ENCODE peak calls at places on chromosomes 12 and 14, in five cellular contexts. One of them, this sample, is unnamed.

GRCh38 chr14:52031781-52032180 is 37.1 kb downstream of the NID2 start:
- DNase-seq in fibroblast of lung: peak; percentile 79
- DNase-seq in lower lobe of right lung: no peak
- DNase-seq in pancreas: no peak
- DNase-seq in uterus: peak; percentile 36
- DNase-seq in this sample: no peak

GRCh38 chr14:91258021-91258618 is 13.6 kb upstream of the GPR68 start:
- DNase-seq in fibroblast of lung: peak; percentile 40
- DNase-seq in lower lobe of right lung: no peak
- DNase-seq in pancreas: peak; percentile 9
- DNase-seq in uterus: peak; percentile 43
- DNase-seq in this sample: no peak

GRCh38 chr14:70648374-70648773 is 6.7 kb downstream of the TTC9 start:
- DNase-seq in fibroblast of lung: no peak
- DNase-seq in lower lobe of right lung: no peak
- DNase-seq in pancreas: no peak
- DNase-seq in uterus: no peak
- DNase-seq in this sample: no peak

GRCh38 chr14:54148251-54148650 is 191.6 kb upstream of the BMP4 start:
- DNase-seq in fibroblast of lung: no peak
- DNase-seq in lower lobe of right lung: no peak
- DNase-seq in pancreas: no peak
- DNase-seq in uterus: no peak
- DNase-seq in this sample: no peak

GRCh38 chr14:65933400-65934068 is 521.0 kb downstream of the FUT8 start:
- DNase-seq in fibroblast of lung: no peak
- DNase-seq in lower lobe of right lung: no peak
- DNase-seq in pancreas: no peak
- DNase-seq in uterus: no peak
- DNase-seq in this sample: no peak

GRCh38 chr12:75888398-75888797 is 143.2 kb downstream of the PHLDA1 start:
- DNase-seq in fibroblast of lung: no peak
- DNase-seq in lower lobe of right lung: no peak
- DNase-seq in pancreas: no peak
- DNase-seq in uterus: no peak
- DNase-seq in this sample: no peak

GRCh38 chr14:102377696-102378095 is 15.0 kb downstream of the TECPR2 start:
- DNase-seq in fibroblast of lung: no peak
- DNase-seq in lower lobe of right lung: no peak
- DNase-seq in pancreas: no peak
- DNase-seq in uterus: no peak
- DNase-seq in this sample: no peak

GRCh38 chr14:95157987-95158712 is 821 bp upstream of the DICER1 start:
- DNase-seq in fibroblast of lung: no peak
- DNase-seq in lower lobe of right lung: no peak
- DNase-seq in pancreas: no peak
- DNase-seq in uterus: no peak
- DNase-seq in this sample: peak; percentile 10

GRCh38 chr12:52789637-52790426 is 6.1 kb downstream of the KRT3 start:
- DNase-seq in fibroblast of lung: no peak
- DNase-seq in lower lobe of right lung: no peak
- DNase-seq in pancreas: no peak
- DNase-seq in uterus: no peak
- DNase-seq in this sample: no peak

GRCh38 chr12:76764856-76765255 is 941 bp downstream of the ZDHHC17 start:
- DNase-seq in fibroblast of lung: peak; percentile 26
- DNase-seq in lower lobe of right lung: no peak
- DNase-seq in pancreas: no peak
- DNase-seq in uterus: no peak
- DNase-seq in this sample: no peak

GRCh38 chr14:68459480-68460136 is 333.3 kb downstream of the ZFP36L1 start:
- DNase-seq in fibroblast of lung: peak; percentile 18
- DNase-seq in lower lobe of right lung: no peak
- DNase-seq in pancreas: no peak
- DNase-seq in uterus: no peak
- DNase-seq in this sample: no peak
- H3K27ac ChIP-seq in fibroblast of lung: no peak overlapping the region
- H3K27ac ChIP-seq in lower lobe of right lung: peak overlapping the region; percentile 73
- H3K27ac ChIP-seq in pancreas: peak overlapping the region; percentile 53
- H3K27ac ChIP-seq in uterus: peak overlapping the region; percentile 72
- H3K27ac ChIP-seq in this sample: no peak overlapping the region

DNA sequence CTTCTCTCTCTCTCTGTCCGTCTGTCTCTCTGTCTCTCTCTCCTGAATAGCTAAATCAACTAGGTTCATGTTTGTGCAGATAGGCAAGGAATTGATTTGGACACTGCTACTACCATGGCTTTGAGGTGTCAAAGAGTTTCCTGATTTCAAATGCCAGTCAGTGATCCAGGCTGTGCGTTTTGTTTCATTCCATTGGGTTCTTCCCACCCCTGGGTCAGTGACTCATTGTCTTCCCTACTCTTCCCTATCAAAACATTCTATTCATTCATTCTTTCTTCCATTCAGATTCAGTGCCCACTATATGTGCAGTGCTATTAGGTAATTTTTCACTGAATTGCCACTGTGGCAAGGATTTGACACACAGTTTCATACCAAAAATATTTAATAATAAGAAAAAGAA is 50.3 kb downstream of the RPH3A start:
- DNase-seq in fibroblast of lung: no peak
- DNase-seq in lower lobe of right lung: no peak
- DNase-seq in pancreas: no peak
- DNase-seq in uterus: no peak
- DNase-seq in this sample: no peak
- H3K4me1 ChIP-seq in fibroblast of lung: peaks cover 2% of the 10 kb centered on the region
- H3K4me1 ChIP-seq in lower lobe of right lung: no peaks in the 10 kb centered on the region
- H3K4me1 ChIP-seq in pancreas: no peaks in the 10 kb centered on the region
- H3K4me1 ChIP-seq in uterus: no peaks in the 10 kb centered on the region
- H3K4me1 ChIP-seq in this sample: no peaks in the 10 kb centered on the region

GRCh38 chr14:56199095-56199975 is 81.1 kb downstream of the PELI2 start:
- DNase-seq in fibroblast of lung: peak; percentile 99
- DNase-seq in lower lobe of right lung: no peak
- DNase-seq in pancreas: no peak
- DNase-seq in uterus: peak; percentile 64
- DNase-seq in this sample: no peak
- H3K27ac ChIP-seq in fibroblast of lung: peak overlapping the region; percentile 69
- H3K27ac ChIP-seq in lower lobe of right lung: no peak overlapping the region
- H3K27ac ChIP-seq in pancreas: no peak overlapping the region
- H3K27ac ChIP-seq in uterus: peak overlapping the region; percentile 58
- H3K27ac ChIP-seq in this sample: no peak overlapping the region

GRCh38 chr12:44852483-44852882 is 23.6 kb downstream of the NELL2 start:
- DNase-seq in fibroblast of lung: no peak
- DNase-seq in lower lobe of right lung: no peak
- DNase-seq in pancreas: no peak
- DNase-seq in uterus: no peak
- DNase-seq in this sample: no peak

GRCh38 chr12:44863867-44864266 is 12.2 kb downstream of the NELL2 start:
- DNase-seq in fibroblast of lung: no peak
- DNase-seq in lower lobe of right lung: no peak
- DNase-seq in pancreas: no peak
- DNase-seq in uterus: no peak
- DNase-seq in this sample: peak; percentile 58

GRCh38 chr12:44859998-44860689 is 16.0 kb downstream of the NELL2 start:
- DNase-seq in fibroblast of lung: no peak
- DNase-seq in lower lobe of right lung: no peak
- DNase-seq in pancreas: no peak
- DNase-seq in uterus: no peak
- DNase-seq in this sample: no peak

DNA sequence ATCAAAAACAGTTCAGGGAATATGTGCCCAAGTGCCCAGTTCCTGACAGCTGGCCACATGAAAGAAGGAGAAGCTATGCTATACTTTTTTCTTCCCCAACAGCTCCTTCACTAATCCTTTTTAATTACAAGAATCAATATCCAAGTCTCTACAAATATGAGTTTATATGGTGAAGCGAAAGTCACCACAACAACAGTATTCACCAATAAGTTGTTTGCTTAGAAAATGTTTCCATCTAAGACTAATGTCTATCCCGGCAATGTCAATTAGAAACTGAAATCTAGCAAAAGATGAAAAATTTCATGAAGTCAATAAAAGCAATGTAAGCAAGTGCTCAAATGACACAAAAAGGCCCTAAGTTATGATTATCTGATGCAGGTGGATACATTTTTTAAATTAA is 17.7 kb downstream of the NELL2 start:
- DNase-seq in fibroblast of lung: no peak
- DNase-seq in lower lobe of right lung: no peak
- DNase-seq in pancreas: no peak
- DNase-seq in uterus: no peak
- DNase-seq in this sample: no peak
- H3K4me1 ChIP-seq in fibroblast of lung: no peaks in the 10 kb centered on the region
- H3K4me1 ChIP-seq in lower lobe of right lung: no peaks in the 10 kb centered on the region
- H3K4me1 ChIP-seq in pancreas: no peaks in the 10 kb centered on the region
- H3K4me1 ChIP-seq in uterus: no peaks in the 10 kb centered on the region
- H3K4me1 ChIP-seq in this sample: peaks cover 51% of the 10 kb centered on the region

GRCh38 chr12:50276912-50277671 is 6.2 kb downstream of the LIMA1 start:
- DNase-seq in fibroblast of lung: no peak
- DNase-seq in lower lobe of right lung: no peak
- DNase-seq in pancreas: no peak
- DNase-seq in uterus: no peak
- DNase-seq in this sample: no peak
- H3K27ac ChIP-seq in fibroblast of lung: no peak overlapping the region
- H3K27ac ChIP-seq in lower lobe of right lung: peak overlapping the region; percentile 61
- H3K27ac ChIP-seq in pancreas: no peak overlapping the region
- H3K27ac ChIP-seq in uterus: peak overlapping the region; percentile 92
- H3K27ac ChIP-seq in this sample: no peak overlapping the region

GRCh38 chr14:49999826-50000214 is 106.9 kb downstream of the ARF6 start:
- DNase-seq in fibroblast of lung: no peak
- DNase-seq in lower lobe of right lung: no peak
- DNase-seq in pancreas: no peak
- DNase-seq in uterus: no peak
- DNase-seq in this sample: no peak

GRCh38 chr14:49999216-49999761 is 106.4 kb downstream of the ARF6 start:
- DNase-seq in fibroblast of lung: peak; percentile 69
- DNase-seq in lower lobe of right lung: peak; percentile 87
- DNase-seq in pancreas: peak; percentile 50
- DNase-seq in uterus: peak; percentile 67
- DNase-seq in this sample: peak; percentile 88

GRCh38 chr14:50001999-50002925 is 109.4 kb downstream of the ARF6 start:
- DNase-seq in fibroblast of lung: no peak
- DNase-seq in lower lobe of right lung: peak; percentile 56
- DNase-seq in pancreas: peak; percentile 51
- DNase-seq in uterus: no peak
- DNase-seq in this sample: peak; percentile 91

GRCh38 chr14:50001146-50001998 is 108.5 kb downstream of the ARF6 start:
- DNase-seq in fibroblast of lung: no peak
- DNase-seq in lower lobe of right lung: peak; percentile 65
- DNase-seq in pancreas: peak; percentile 67
- DNase-seq in uterus: peak; percentile 44
- DNase-seq in this sample: peak; percentile 79

GRCh38 chr14:50000215-50001145 is 107.6 kb downstream of the ARF6 start:
- DNase-seq in fibroblast of lung: peak; percentile 71
- DNase-seq in lower lobe of right lung: peak; percentile 72
- DNase-seq in pancreas: no peak
- DNase-seq in uterus: peak; percentile 62
- DNase-seq in this sample: peak; percentile 69
- H3K4me1 ChIP-seq in fibroblast of lung: peaks cover 34% of the 10 kb centered on the region
- H3K4me1 ChIP-seq in lower lobe of right lung: peaks cover 53% of the 10 kb centered on the region
- H3K4me1 ChIP-seq in pancreas: peaks cover 46% of the 10 kb centered on the region
- H3K4me1 ChIP-seq in uterus: peaks cover 13% of the 10 kb centered on the region
- H3K4me1 ChIP-seq in this sample: peaks cover 71% of the 10 kb centered on the region

DNA sequence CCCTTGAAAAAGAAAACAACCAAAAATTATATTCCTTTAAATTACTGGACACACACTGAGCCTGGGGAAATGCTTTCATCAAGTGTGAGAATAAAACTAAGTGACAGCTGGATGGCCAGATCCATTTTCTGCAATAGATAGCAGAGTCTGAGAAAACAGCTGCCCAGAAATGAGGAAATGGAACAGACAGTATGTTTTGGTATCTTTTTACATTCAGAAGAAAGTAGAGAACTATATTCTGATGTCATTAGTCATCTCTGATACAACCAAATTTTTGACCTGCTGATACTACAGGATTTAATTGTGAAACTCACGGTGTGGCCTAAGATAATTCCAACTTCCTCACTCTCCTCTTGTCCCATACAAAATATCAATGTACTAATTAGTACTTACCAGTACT is 78.2 kb downstream of the HMGA2 start:
- DNase-seq in fibroblast of lung: peak; percentile 58
- DNase-seq in lower lobe of right lung: no peak
- DNase-seq in pancreas: no peak
- DNase-seq in uterus: no peak
- DNase-seq in this sample: no peak
- H3K27ac ChIP-seq in fibroblast of lung: no peak overlapping the region
- H3K27ac ChIP-seq in lower lobe of right lung: no peak overlapping the region
- H3K27ac ChIP-seq in pancreas: no peak overlapping the region
- H3K27ac ChIP-seq in uterus: no peak overlapping the region
- H3K27ac ChIP-seq in this sample: no peak overlapping the region